ENCODE peak calls at places on chromosomes 2 and 18, in six cellular contexts. J, Q, F, T, B and S are unnamed samples.

GRCh38 chr2:68710756-68711155 is 23.9 kb upstream of the ARHGAP25 start:
- DNase-seq in J (no peak), Q (no peak), F (no peak), T (no peak), B (no peak), S (no peak)

GRCh38 chr2:181128199-181128598 is 147.8 kb downstream of the UBE2E3 start:
- DNase-seq in J (no peak), Q (peak; percentile 43), F (no peak), T (no peak), B (no peak), S (no peak)

GRCh38 chr2:98188351-98189046 is 101.5 kb downstream of the VWA3B start:
- DNase-seq in J (no peak), Q (peak; percentile 15), F (no peak), T (peak; percentile 6), B (no peak), S (no peak)

GRCh38 chr18:31267823-31268481 is 50.0 kb upstream of the DSG1 start:
- DNase-seq in J (no peak), Q (no peak), F (no peak), T (no peak), B (no peak), S (no peak)

GRCh38 chr2:224031358-224031970 is 7.6 kb downstream of the SERPINE2 start:
- DNase-seq in J (no peak), Q (no peak), F (no peak), T (no peak), B (no peak), S (no peak)

GRCh38 chr2:65231892-65232477 is 4.4 kb downstream of the ACTR2 start:
- DNase-seq in J (peak; percentile 0), Q (peak; percentile 43), F (no peak), T (no peak), B (no peak), S (no peak)

GRCh38 chr2:230868947-230869690 is 4.4 kb downstream of the ITM2C start:
- DNase-seq in J (no peak), Q (no peak), F (no peak), T (no peak), B (no peak), S (no peak)

GRCh38 chr2:112031916-112032582 is 23.0 kb upstream of the TMEM87B start:
- DNase-seq in J (no peak), Q (no peak), F (no peak), T (peak; percentile 36), B (peak; percentile 43), S (peak; percentile 88)

GRCh38 chr2:181585732-181586131 is 71.2 kb downstream of the CERKL start:
- DNase-seq in J (no peak), Q (no peak), F (no peak), T (no peak), B (no peak), S (no peak)

GRCh38 chr2:229433351-229433750 is 162.3 kb upstream of the PID1 start:
- DNase-seq in J (no peak), Q (no peak), F (no peak), T (no peak), B (no peak), S (no peak)

GRCh38 chr2:100275200-100275589 is 47.1 kb downstream of the LONRF2 start:
- DNase-seq in J (no peak), Q (no peak), F (no peak), T (no peak), B (no peak), S (no peak)

GRCh38 chr2:205670292-205670691 is 12.0 kb upstream of the NRP2 start:
- DNase-seq in J (no peak), Q (no peak), F (no peak), T (no peak), B (no peak), S (no peak)

GRCh38 chr18:23401400-23402347 is 51.4 kb upstream of the RIOK3 start:
- DNase-seq in J (no peak), Q (no peak), F (no peak), T (peak; percentile 85), B (no peak), S (peak; percentile 97)

GRCh38 chr2:10798783-10799182 is 13.8 kb downstream of the PDIA6 start:
- DNase-seq in J (no peak), Q (no peak), F (no peak), T (no peak), B (no peak), S (no peak)

GRCh38 chr2:31221549-31221948 is 4.2 kb upstream of the CAPN14 start:
- DNase-seq in J (no peak), Q (no peak), F (no peak), T (no peak), B (no peak), S (no peak)

GRCh38 chr2:215746507-215747243 is 266.7 kb downstream of the MREG start:
- DNase-seq in J (no peak), Q (no peak), F (no peak), T (no peak), B (no peak), S (no peak)

GRCh38 chr18:11927497-11927896 is 19.4 kb upstream of the MPPE1 start:
- DNase-seq in J (no peak), Q (no peak), F (no peak), T (peak; percentile 58), B (peak; percentile 89), S (no peak)

GRCh38 chr2:72579595-72580180 is 246.1 kb downstream of the EXOC6B start:
- DNase-seq in J (no peak), Q (peak; percentile 14), F (no peak), T (peak; percentile 75), B (no peak), S (peak; percentile 69)

GRCh38 chr2:64695656-64696310 is 42.1 kb upstream of the SERTAD2 start:
- DNase-seq in J (no peak), Q (no peak), F (no peak), T (peak; percentile 35), B (no peak), S (peak; percentile 72)

GRCh38 chr2:180695570-180695969 is 284.8 kb upstream of the UBE2E3 start:
- DNase-seq in J (no peak), Q (no peak), F (no peak), T (no peak), B (no peak), S (no peak)

GRCh38 chr2:224971214-224971613 is 71.1 kb downstream of the DOCK10 start:
- DNase-seq in J (no peak), Q (no peak), F (no peak), T (no peak), B (no peak), S (no peak)

GRCh38 chr2:182543746-182544525 is 117.1 kb upstream of the PDE1A start:
- DNase-seq in J (no peak), Q (no peak), F (no peak), T (no peak), B (no peak), S (peak; percentile 29)

GRCh38 chr2:10762651-10763460 is 41.4 kb downstream of the ATP6V1C2 start:
- DNase-seq in J (no peak), Q (no peak), F (no peak), T (peak; percentile 76), B (no peak), S (no peak)

GRCh38 chr2:10241641-10242430 is 60.9 kb upstream of the HPCAL1 start:
- DNase-seq in J (no peak), Q (no peak), F (no peak), T (no peak), B (no peak), S (no peak)

GRCh38 chr2:191443446-191443845 is 198.2 kb downstream of the MYO1B start:
- DNase-seq in J (no peak), Q (no peak), F (no peak), T (no peak), B (no peak), S (no peak)

GRCh38 chr2:111239107-111239506 is 118.4 kb downstream of the BCL2L11 start:
- DNase-seq in J (no peak), Q (peak; percentile 54), F (no peak), T (no peak), B (no peak), S (no peak)

GRCh38 chr2:233236820-233237589 is 14.5 kb upstream of the ATG16L1 start:
- DNase-seq in J (no peak), Q (no peak), F (no peak), T (no peak), B (no peak), S (no peak)

GRCh38 chr2:112784199-112785189 is at the start of gene IL1A:
- DNase-seq in J (no peak), Q (no peak), F (no peak), T (peak; percentile 59), B (no peak), S (peak; percentile 73)

GRCh38 chr2:47162780-47163179 is 7.7 kb upstream of the STPG4 start:
- DNase-seq in J (no peak), Q (no peak), F (no peak), T (no peak), B (no peak), S (no peak)

GRCh38 chr2:110789706-110790105 is 57.3 kb downstream of the ACOXL start:
- DNase-seq in J (no peak), Q (no peak), F (no peak), T (no peak), B (no peak), S (no peak)

GRCh38 chr2:217853301-217853881 is 149.4 kb downstream of the TNS1 start:
- DNase-seq in J (no peak), Q (no peak), F (no peak), T (peak; percentile 62), B (no peak), S (no peak)

GRCh38 chr2:207046642-207047213 is 107.4 kb downstream of the CPO start:
- DNase-seq in J (peak; percentile 5), Q (no peak), F (no peak), T (peak; percentile 74), B (no peak), S (peak; percentile 54)